ENCODE peak calls at places on chromosomes 1 and 21, in nine cellular contexts. M, V, I, U, F, T, J, C and Z are unnamed samples.

GRCh38 chr1:205767248-205767647 is 8.0 kb downstream of the RAB29 start:
- DNase-seq in V (no peak), T (no peak), F (no peak), U (no peak), J (no peak), C (no peak), M (peak), I (no peak), Z (no peak)

GRCh38 chr1:167128261-167129227 is 34.7 kb downstream of the STYXL2 start:
- DNase-seq in T (no peak), J (peak), F (no peak), M (no peak), C (no peak), I (no peak), V (no peak), U (no peak), Z (no peak)

GRCh38 chr1:76939107-76939816 is 72.0 kb downstream of the ST6GALNAC5 start:
- DNase-seq in T (peak), V (no peak), C (no peak), U (no peak), M (no peak), J (no peak), F (no peak), I (no peak), Z (peak)

GRCh38 chr1:202154766-202155477 is 5.5 kb downstream of the PTPN7 start:
- DNase-seq in I (peak), V (peak), C (peak), F (no peak), J (peak), M (peak), U (peak), T (peak), Z (peak)

GRCh38 chr1:231630558-231631205 is 4.1 kb downstream of the DISC1 start:
- DNase-seq in M (no peak), V (no peak), C (no peak), I (no peak), F (no peak), J (no peak), U (no peak), T (peak), Z (no peak)

GRCh38 chr1:28199328-28200233 is 23.1 kb upstream of the PTAFR start:
- DNase-seq in T (no peak), I (no peak), M (no peak), C (no peak), U (no peak), J (no peak), F (no peak), V (no peak), Z (no peak)

GRCh38 chr1:215567491-215568286 is 585 bp downstream of the KCTD3 start:
- DNase-seq in J (peak), C (peak), T (peak), U (peak), V (peak), F (no peak), I (peak), M (peak), Z (peak)

GRCh38 chr21:39048574-39048973 is 134.7 kb downstream of the PSMG1 start:
- DNase-seq in U (no peak), J (no peak), T (peak), F (no peak), M (no peak), V (no peak), I (no peak), C (no peak), Z (peak)

GRCh38 chr1:173023343-173023742 is 27.4 kb downstream of the TNFSF18 start:
- DNase-seq in U (no peak), T (no peak), J (no peak), F (no peak), V (no peak), I (no peak), C (no peak), M (no peak), Z (no peak)

GRCh38 chr1:196951711-196952394 is 8.3 kb downstream of the CFHR2 start:
- DNase-seq in U (no peak), T (peak), M (no peak), I (no peak), V (no peak), C (no peak), F (no peak), J (no peak), Z (no peak)

GRCh38 chr1:220804202-220804586 is 17.5 kb downstream of the MTARC1 start:
- DNase-seq in T (no peak), I (no peak), M (no peak), J (no peak), F (peak), U (no peak), C (no peak), V (no peak), Z (no peak)

GRCh38 chr1:1210726-1211540 is 3.0 kb downstream of the TNFRSF4 start:
- DNase-seq in I (no peak), U (no peak), C (no peak), F (no peak), M (no peak), T (no peak), J (no peak), V (no peak), Z (no peak)

GRCh38 chr1:178484698-178485225 is 12.0 kb downstream of the CLEC20A start:
- DNase-seq in U (no peak), M (no peak), J (no peak), F (no peak), I (no peak), V (no peak), T (no peak), C (no peak), Z (no peak)

GRCh38 chr1:205648212-205648910 is 16.6 kb upstream of the ELK4 start:
- DNase-seq in M (no peak), U (peak), J (no peak), C (peak), V (no peak), T (no peak), I (no peak), F (no peak), Z (no peak)

GRCh38 chr1:12712091-12712490 is 3.8 kb upstream of the AADACL3 start:
- DNase-seq in C (no peak), J (no peak), V (no peak), U (no peak), I (no peak), M (no peak), T (no peak), F (no peak), Z (no peak)

GRCh38 chr21:46425566-46425965 is 33.1 kb upstream of the DIP2A start:
- DNase-seq in T (no peak), F (no peak), M (no peak), U (no peak), I (no peak), V (peak), J (no peak), C (peak), Z (no peak)

GRCh38 chr1:2847086-2847850 is 45.8 kb upstream of the TTC34 start:
- DNase-seq in T (no peak), V (no peak), F (no peak), I (no peak), U (no peak), J (no peak), M (no peak), C (no peak), Z (no peak)

GRCh38 chr1:178086294-178087255 is 7.3 kb upstream of the RASAL2 start:
- DNase-seq in J (peak), V (no peak), U (no peak), F (no peak), M (no peak), I (no peak), C (no peak), T (peak), Z (peak)

GRCh38 chr1:39076799-39077148 is 50.6 kb downstream of the NDUFS5 start:
- DNase-seq in C (no peak), M (no peak), V (no peak), J (no peak), U (no peak), I (no peak), F (no peak), T (no peak), Z (no peak)

GRCh38 chr1:23194119-23194984 is 22.9 kb downstream of the HTR1D start:
- DNase-seq in T (peak), J (no peak), F (no peak), C (peak), I (no peak), V (no peak), M (no peak), U (no peak), Z (peak)

GRCh38 chr1:66262233-66262632 is 271.7 kb upstream of the SGIP1 start:
- DNase-seq in T (peak), C (no peak), V (no peak), M (no peak), I (no peak), J (no peak), U (no peak), F (no peak), Z (peak)

GRCh38 chr1:46039571-46040052 is 92.8 kb downstream of the PIK3R3 start:
- DNase-seq in C (no peak), J (no peak), T (peak), I (no peak), F (no peak), V (no peak), M (no peak), U (no peak), Z (peak)

GRCh38 chr1:176869577-176869976 is 294.9 kb downstream of the ASTN1 start:
- DNase-seq in I (no peak), T (no peak), M (no peak), V (no peak), J (no peak), F (no peak), U (no peak), C (no peak), Z (no peak)

GRCh38 chr1:229023651-229024295 is 247.1 kb upstream of the RAB4A start:
- DNase-seq in I (no peak), T (no peak), J (peak), M (no peak), C (no peak), F (peak), U (no peak), V (no peak), Z (no peak)

GRCh38 chr1:4692437-4692836 is 38.0 kb downstream of the AJAP1 start:
- DNase-seq in U (no peak), I (no peak), C (no peak), J (no peak), M (no peak), V (no peak), F (no peak), T (no peak), Z (no peak)

GRCh38 chr1:219465247-219466093 is 147.4 kb downstream of the ZC3H11B start:
- DNase-seq in I (no peak), T (peak), C (no peak), F (no peak), V (no peak), M (no peak), J (no peak), U (no peak), Z (no peak)

GRCh38 chr1:48627467-48627866 is 149.2 kb downstream of the BEND5 start:
- DNase-seq in T (no peak), V (no peak), J (no peak), M (peak), I (no peak), C (no peak), U (no peak), F (no peak), Z (no peak)

GRCh38 chr1:156776942-156777341 is 9.6 kb downstream of the PRCC start:
- DNase-seq in J (peak), U (no peak), M (no peak), T (no peak), F (no peak), V (no peak), I (no peak), C (no peak), Z (no peak)

GRCh38 chr1:154851392-154852177 is 18.5 kb downstream of the KCNN3 start:
- DNase-seq in U (peak), M (no peak), F (no peak), J (no peak), C (peak), V (no peak), T (peak), I (peak), Z (no peak)

GRCh38 chr1:1164361-1164700 is 9.3 kb upstream of the TTLL10 start:
- DNase-seq in C (no peak), V (no peak), U (no peak), I (no peak), J (no peak), T (no peak), M (no peak), F (no peak), Z (no peak)

GRCh38 chr1:30668026-30668425 is 55.4 kb downstream of the MATN1 start:
- DNase-seq in I (no peak), U (no peak), J (no peak), M (peak), F (no peak), T (peak), C (no peak), V (no peak), Z (no peak)

GRCh38 chr1:6260433-6260934 is 414 bp downstream of the GPR153 start:
- DNase-seq in M (no peak), I (no peak), V (no peak), C (peak), F (no peak), U (peak), T (no peak), J (no peak), Z (peak)

GRCh38 chr1:32163405-32163804 is 16.1 kb upstream of the TXLNA start:
- DNase-seq in J (no peak), I (no peak), F (no peak), U (no peak), C (no peak), V (no peak), M (no peak), T (no peak), Z (no peak)

GRCh38 chr1:43441166-43441893 is 12.4 kb downstream of the HYI start:
- DNase-seq in U (no peak), T (no peak), M (no peak), V (no peak), F (no peak), I (no peak), J (no peak), C (no peak), Z (no peak)

GRCh38 chr1:219567341-219567947 is 45.5 kb downstream of the ZC3H11B start:
- DNase-seq in T (peak), F (no peak), V (peak), C (no peak), I (no peak), U (peak), J (peak), M (peak), Z (peak)

GRCh38 chr1:200445213-200445612 is 35.4 kb upstream of the ZNF281 start:
- DNase-seq in F (no peak), I (no peak), C (no peak), U (no peak), T (peak), J (no peak), V (no peak), M (no peak), Z (no peak)